ENCODE peak calls at places on chromosomes 16 and 17, in eight cellular contexts. K, T, W, H, U, F, A and S are unnamed samples.

GRCh38 chr17:75723201-75723930 is 2.1 kb downstream of the ITGB4 start:
- DNase-seq in K (no peak), T (no peak), W (no peak), H (no peak), U (peak; percentile 46), F (no peak), A (no peak), S (no peak)

GRCh38 chr17:50204431-50204830 is 3.0 kb upstream of the COL1A1 start:
- DNase-seq in K (no peak), T (no peak), W (no peak), H (no peak), U (no peak), F (no peak), A (no peak), S (no peak)

GRCh38 chr17:79108232-79108850 is 33.7 kb downstream of the ENGASE start:
- DNase-seq in K (no peak), T (no peak), W (no peak), H (no peak), U (no peak), F (no peak), A (no peak), S (no peak)

GRCh38 chr17:74051348-74051747 is 152.1 kb upstream of the RPL38 start:
- DNase-seq in K (no peak), T (no peak), W (no peak), H (no peak), U (no peak), F (no peak), A (no peak), S (no peak)

GRCh38 chr17:47872019-47872650 is 21.2 kb upstream of the SP6 start:
- DNase-seq in K (peak; percentile 15), T (no peak), W (no peak), H (no peak), U (no peak), F (no peak), A (no peak), S (no peak)

GRCh38 chr17:32995416-32995815 is 3.8 kb downstream of the SPACA3 start:
- DNase-seq in K (no peak), T (no peak), W (no peak), H (no peak), U (no peak), F (no peak), A (no peak), S (no peak)

GRCh38 chr17:51257150-51258081 is 2.4 kb downstream of the MBTD1 start:
- DNase-seq in K (no peak), T (no peak), W (no peak), H (no peak), U (no peak), F (no peak), A (no peak), S (no peak)

GRCh38 chr16:53827741-53828140 is 123.8 kb downstream of the FTO start:
- DNase-seq in K (no peak), T (no peak), W (no peak), H (no peak), U (no peak), F (no peak), A (no peak), S (no peak)

GRCh38 chr16:2008009-2008526 is 1.6 kb downstream of the ZNF598 start:
- DNase-seq in K (peak; percentile 62), T (no peak), W (no peak), H (no peak), U (no peak), F (no peak), A (no peak), S (peak; percentile 67)

GRCh38 chr16:75026892-75027391 is 28.1 kb downstream of the ZNRF1 start:
- DNase-seq in K (no peak), T (no peak), W (no peak), H (no peak), U (no peak), F (no peak), A (no peak), S (no peak)

GRCh38 chr17:40479754-40480480 is 21.5 kb downstream of the TNS4 start:
- DNase-seq in K (peak; percentile 18), T (no peak), W (no peak), H (no peak), U (no peak), F (no peak), A (no peak), S (no peak)

GRCh38 chr16:17448640-17449638 is 21.8 kb downstream of the XYLT1 start:
- DNase-seq in K (peak; percentile 71), T (peak; percentile 3), W (no peak), H (no peak), U (no peak), F (no peak), A (peak; percentile 46), S (no peak)

GRCh38 chr17:57597531-57598453 is 147.3 kb downstream of the CCDC182 start:
- DNase-seq in K (peak; percentile 72), T (no peak), W (peak; percentile 17), H (peak; percentile 60), U (peak; percentile 5), F (peak; percentile 70), A (peak; percentile 24), S (peak; percentile 61)

GRCh38 chr17:77948690-77949114 is 9.8 kb upstream of the TNRC6C start:
- DNase-seq in K (no peak), T (no peak), W (no peak), H (peak; percentile 39), U (no peak), F (peak; percentile 28), A (no peak), S (no peak)

GRCh38 chr16:85588562-85589503 is 24.3 kb upstream of the GSE1 start:
- DNase-seq in K (no peak), T (no peak), W (no peak), H (no peak), U (no peak), F (no peak), A (no peak), S (no peak)

GRCh38 chr16:24689128-24689527 is 40.3 kb upstream of the TNRC6A start:
- DNase-seq in K (peak; percentile 39), T (no peak), W (no peak), H (no peak), U (no peak), F (peak; percentile 74), A (no peak), S (no peak)

GRCh38 chr17:61411944-61412859 is 12.6 kb downstream of the TBX2 start:
- DNase-seq in K (peak; percentile 79), T (peak; percentile 65), W (peak; percentile 81), H (peak; percentile 66), U (peak; percentile 79), F (peak; percentile 86), A (peak; percentile 69), S (peak; percentile 76)

GRCh38 chr17:8621585-8621984 is 8.9 kb downstream of the MYH10 start:
- DNase-seq in K (no peak), T (no peak), W (no peak), H (no peak), U (no peak), F (peak; percentile 4), A (no peak), S (no peak)

GRCh38 chr16:66551362-66551761 is 1.0 kb upstream of the CKLF start:
- DNase-seq in K (peak; percentile 79), T (no peak), W (peak; percentile 65), H (no peak), U (peak; percentile 50), F (peak; percentile 78), A (peak; percentile 60), S (peak; percentile 83)

GRCh38 chr16:11440657-11441012 is 95.4 kb downstream of the RMI2 start:
- DNase-seq in K (no peak), T (no peak), W (no peak), H (no peak), U (no peak), F (no peak), A (no peak), S (no peak)

GRCh38 chr17:77881545-77881944 is 77.0 kb upstream of the TNRC6C start:
- DNase-seq in K (peak; percentile 80), T (peak; percentile 60), W (peak; percentile 55), H (peak; percentile 22), U (no peak), F (no peak), A (peak; percentile 79), S (peak; percentile 95)

GRCh38 chr17:70168979-70169706 is at the start of gene KCNJ2:
- DNase-seq in K (peak; percentile 56), T (peak; percentile 2), W (peak; percentile 5), H (peak; percentile 78), U (peak; percentile 83), F (peak; percentile 93), A (no peak), S (no peak)

GRCh38 chr16:69839798-69840409 is 77.8 kb downstream of the WWP2 start:
- DNase-seq in K (no peak), T (no peak), W (no peak), H (peak; percentile 61), U (no peak), F (no peak), A (no peak), S (no peak)

GRCh38 chr17:61284174-61284573 is 115.5 kb upstream of the TBX2 start:
- DNase-seq in K (no peak), T (no peak), W (no peak), H (no peak), U (no peak), F (peak; percentile 28), A (no peak), S (no peak)

GRCh38 chr16:1968146-1968953 is 1.7 kb downstream of the RNF151 start:
- DNase-seq in K (no peak), T (no peak), W (no peak), H (no peak), U (no peak), F (no peak), A (no peak), S (no peak)

GRCh38 chr17:1999557-2000251 is 25.4 kb downstream of the RTN4RL1 start:
- DNase-seq in K (no peak), T (no peak), W (no peak), H (no peak), U (peak; percentile 73), F (no peak), A (no peak), S (no peak)

GRCh38 chr17:73013816-73014663 is 78.4 kb downstream of the SLC39A11 start:
- DNase-seq in K (no peak), T (no peak), W (no peak), H (no peak), U (no peak), F (peak; percentile 29), A (no peak), S (no peak)

GRCh38 chr17:75848523-75849303 is 4.5 kb upstream of the UNC13D start:
- DNase-seq in K (peak; percentile 93), T (peak; percentile 66), W (peak; percentile 78), H (peak; percentile 77), U (peak; percentile 29), F (peak; percentile 62), A (peak; percentile 72), S (peak; percentile 66)

GRCh38 chr17:47860396-47860795 is 9.4 kb upstream of the SP6 start:
- DNase-seq in K (no peak), T (no peak), W (no peak), H (no peak), U (no peak), F (no peak), A (no peak), S (no peak)

GRCh38 chr16:88758944-88759244 is 26.1 kb downstream of the PIEZO1 start:
- DNase-seq in K (no peak), T (no peak), W (no peak), H (no peak), U (no peak), F (no peak), A (no peak), S (no peak)

GRCh38 chr16:27399969-27400368 is 2.0 kb upstream of the IL21R start:
- DNase-seq in K (no peak), T (no peak), W (no peak), H (no peak), U (no peak), F (no peak), A (no peak), S (no peak)

GRCh38 chr17:29069526-29070041 is 26.6 kb downstream of the PIPOX start:
- DNase-seq in K (no peak), T (no peak), W (no peak), H (no peak), U (no peak), F (peak; percentile 86), A (no peak), S (no peak)

GRCh38 chr17:33927732-33928133 is 327.4 kb upstream of the CCL2 start:
- DNase-seq in K (no peak), T (no peak), W (no peak), H (no peak), U (peak; percentile 57), F (no peak), A (no peak), S (no peak)

GRCh38 chr16:48110982-48111381 is 44.8 kb downstream of the ABCC12 start:
- DNase-seq in K (no peak), T (no peak), W (no peak), H (no peak), U (no peak), F (no peak), A (no peak), S (no peak)